ENCODE peak calls at places on chromosomes 4 and X, in seven cellular contexts. I is memory B cell, K is Calu3, W is GM19239, E is upper lobe of right lung, Y is tibial artery, T is KG1. R is an unnamed sample.

GRCh38 chr4:87073570-87074470 is 139.0 kb downstream of the AFF1 start:
- DNase-seq in I (peak), K (no peak), W (peak), E (peak), Y (no peak), T (no peak), R (no peak)

GRCh38 chrX:106875151-106875550 is 28.0 kb downstream of the RIPPLY1 start:
- DNase-seq in I (no peak), K (no peak), W (no peak), E (no peak), Y (no peak), T (no peak), R (no peak)

GRCh38 chr4:177442623-177443155 is 452 bp upstream of the AGA start:
- DNase-seq in I (no peak), K (no peak), W (peak), E (no peak), Y (no peak), T (peak), R (no peak)

GRCh38 chrX:140912606-140913005 is 89.8 kb upstream of the SPANXB1 start:
- DNase-seq in I (no peak), K (no peak), W (no peak), E (no peak), Y (no peak), T (no peak), R (no peak)

GRCh38 chr4:130760246-130760645 is 1664.3 kb downstream of the C4orf33 start:
- DNase-seq in I (no peak), K (no peak), W (no peak), E (no peak), Y (no peak), T (no peak), R (no peak)

GRCh38 chr4:109298279-109299010 is 4.0 kb downstream of the COL25A1 start:
- DNase-seq in I (no peak), K (peak), W (no peak), E (no peak), Y (no peak), T (no peak), R (no peak)

GRCh38 chr4:188015025-188015778 is 19.6 kb downstream of the ZFP42 start:
- DNase-seq in I (no peak), K (no peak), W (no peak), E (no peak), Y (no peak), T (no peak), R (no peak)

GRCh38 chrX:153600032-153600373 is 1.1 kb upstream of the CCNQ start:
- DNase-seq in I (no peak), K (no peak), W (no peak), E (no peak), Y (no peak), T (no peak), R (no peak)

GRCh38 chr4:15295421-15296162 is 132.2 kb upstream of the C1QTNF7 start:
- DNase-seq in I (no peak), K (no peak), W (no peak), E (no peak), Y (no peak), T (no peak), R (no peak)

GRCh38 chrX:11664211-11664888 is 1.4 kb downstream of the ARHGAP6 start:
- DNase-seq in I (no peak), K (no peak), W (no peak), E (no peak), Y (no peak), T (no peak), R (no peak)

GRCh38 chr4:123390846-123391456 is 5.6 kb upstream of the SPRY1 start:
- DNase-seq in I (no peak), K (no peak), W (no peak), E (no peak), Y (no peak), T (no peak), R (no peak)

GRCh38 chr4:166499820-166500219 is 626.8 kb downstream of the TLL1 start:
- DNase-seq in I (no peak), K (no peak), W (no peak), E (no peak), Y (no peak), T (no peak), R (no peak)

GRCh38 chrX:20032201-20032600 is 41.3 kb upstream of the BCLAF3 start:
- DNase-seq in I (no peak), K (no peak), W (no peak), E (no peak), Y (no peak), T (no peak), R (no peak)

GRCh38 chr4:152719856-152720556 is 40.2 kb upstream of the TMEM154 start:
- DNase-seq in I (no peak), K (no peak), W (no peak), E (no peak), Y (no peak), T (no peak), R (no peak)

GRCh38 chr4:153785830-153786721 is 2.8 kb downstream of the SFRP2 start:
- DNase-seq in I (no peak), K (no peak), W (no peak), E (no peak), Y (no peak), T (no peak), R (no peak)

GRCh38 chr4:151031831-151032605 is 16.9 kb upstream of the LRBA start:
- DNase-seq in I (no peak), K (no peak), W (no peak), E (no peak), Y (no peak), T (no peak), R (no peak)

GRCh38 chrX:135974279-135974856 is 580 bp upstream of the MMGT1 start:
- DNase-seq in I (no peak), K (peak), W (no peak), E (peak), Y (peak), T (no peak), R (no peak)

GRCh38 chr4:115213705-115214104 is 100.3 kb upstream of the NDST4 start:
- DNase-seq in I (no peak), K (no peak), W (no peak), E (no peak), Y (no peak), T (no peak), R (no peak)

GRCh38 chr4:85783483-85783882 is 308.5 kb downstream of the ARHGAP24 start:
- DNase-seq in I (no peak), K (no peak), W (no peak), E (no peak), Y (no peak), T (no peak), R (no peak)

GRCh38 chr4:53974561-53974960 is 89.8 kb downstream of the CHIC2 start:
- DNase-seq in I (no peak), K (no peak), W (no peak), E (no peak), Y (no peak), T (no peak), R (no peak)

GRCh38 chrX:133516691-133517090 is 101.4 kb upstream of the GPC4 start:
- DNase-seq in I (no peak), K (no peak), W (no peak), E (no peak), Y (no peak), T (no peak), R (no peak)

GRCh38 chrX:78708830-78709229 is 38.7 kb upstream of the LPAR4 start:
- DNase-seq in I (no peak), K (no peak), W (no peak), E (no peak), Y (no peak), T (no peak), R (no peak)

GRCh38 chrX:41785685-41786084 is 61.7 kb downstream of the GPR82 start:
- DNase-seq in I (no peak), K (no peak), W (no peak), E (no peak), Y (no peak), T (no peak), R (no peak)

GRCh38 chrX:53445977-53446376 is 11.8 kb upstream of the HSD17B10 start:
- DNase-seq in I (no peak), K (peak), W (no peak), E (peak), Y (no peak), T (peak), R (no peak)

GRCh38 chrX:17521871-17522693 is 147.1 kb downstream of the NHS start:
- DNase-seq in I (no peak), K (peak), W (no peak), E (no peak), Y (no peak), T (no peak), R (no peak)

GRCh38 chr4:169583563-169583962 is 28.8 kb downstream of the NEK1 start:
- DNase-seq in I (no peak), K (no peak), W (no peak), E (no peak), Y (no peak), T (no peak), R (no peak)

GRCh38 chrX:431032-431431 is 44.3 kb upstream of the PPP2R3B start:
- DNase-seq in I (no peak), K (no peak), W (no peak), E (no peak), Y (no peak), T (no peak), R (no peak)

GRCh38 chr4:38132843-38133662 is 172.9 kb downstream of the PTTG2 start:
- DNase-seq in I (no peak), K (peak), W (no peak), E (no peak), Y (no peak), T (no peak), R (no peak)

GRCh38 chrX:34146906-34147305 is 14.8 kb upstream of the FAM47A start:
- DNase-seq in I (no peak), K (no peak), W (no peak), E (no peak), Y (no peak), T (no peak), R (no peak)

R was measured in mesenteric fat pad.